ENCODE peak calls at places on chromosomes 2 and 18, in four cellular contexts. K is heart right ventricle; Y is naive thymus-derived CD4-positive, alpha-beta T cell; G is kidney epithelial cell. Q is an unnamed sample.

GRCh38 chr2:17401096-17401495 is 117.1 kb downstream of the RAD51AP2 start:
- DNase-seq in G (no peak), Y (no peak), K (no peak), Q (no peak)

GRCh38 chr2:188276255-188276654 is 15.4 kb upstream of the GULP1 start:
- DNase-seq in G (no peak), Y (no peak), K (no peak), Q (no peak)

GRCh38 chr2:96556441-96557330 is 20.1 kb downstream of the ARID5A start:
- DNase-seq in G (peak; percentile 98), K (no peak), Y (peak; percentile 46), Q (no peak)

GRCh38 chr2:230564805-230565779 is 147.6 kb upstream of the CAB39 start:
- DNase-seq in G (peak; percentile 12), Y (no peak), K (no peak), Q (no peak)

GRCh38 chr2:211033765-211034164 is 477.4 kb downstream of the CPS1 start:
- DNase-seq in Y (no peak), K (no peak), G (no peak), Q (no peak)

GRCh38 chr2:71545572-71546274 is 92.4 kb downstream of the DYSF start:
- DNase-seq in K (peak; percentile 55), G (no peak), Y (peak; percentile 26), Q (no peak)

GRCh38 chr2:177244244-177244771 is 20.2 kb downstream of the NFE2L2 start:
- DNase-seq in G (no peak), K (no peak), Y (no peak), Q (no peak)

GRCh38 chr18:74397572-74397971 is 59.5 kb downstream of the DIPK1C start:
- DNase-seq in Y (no peak), G (no peak), K (no peak), Q (no peak)

GRCh38 chr2:37456479-37456878 is 112.0 kb downstream of the QPCT start:
- DNase-seq in Y (no peak), K (no peak), G (no peak), Q (no peak)

GRCh38 chr2:75053484-75054112 is 95.2 kb downstream of the POLE4 start:
- DNase-seq in G (no peak), K (no peak), Y (no peak), Q (no peak)

GRCh38 chr18:13568443-13569392 is 157.6 kb downstream of the FAM210A start:
- DNase-seq in G (no peak), Y (peak; percentile 63), K (no peak), Q (no peak)

GRCh38 chr2:158969162-158969716 is 799 bp downstream of the TANC1 start:
- DNase-seq in G (no peak), Y (no peak), K (no peak), Q (no peak)

GRCh38 chr2:74735544-74735943 is 81.5 kb downstream of the SEMA4F start:
- DNase-seq in G (no peak), K (no peak), Y (no peak), Q (no peak)

GRCh38 chr2:170300993-170301392 is 123.0 kb downstream of the MYO3B start:
- DNase-seq in G (no peak), Y (no peak), K (no peak), Q (no peak)

GRCh38 chr18:52190630-52191029 is 149.4 kb upstream of the DCC start:
- DNase-seq in K (no peak), Y (no peak), G (no peak), Q (no peak)

GRCh38 chr18:725641-726040 is 13.2 kb upstream of the ENOSF1 start:
- DNase-seq in Y (no peak), G (no peak), K (no peak), Q (no peak)

GRCh38 chr18:723541-723940 is 11.1 kb upstream of the ENOSF1 start:
- DNase-seq in K (no peak), Y (no peak), G (no peak), Q (no peak)
- H3K4me3 ChIP-seq in K (no peak overlapping the region), Y (no peak overlapping the region), G (no peak overlapping the region), Q (no peak overlapping the region)

GRCh38 chr2:101349893-101350662 is 37.2 kb downstream of the CREG2 start:
- DNase-seq in K (no peak), G (no peak), Y (no peak), Q (no peak)
- H3K4me3 ChIP-seq in K (no peak overlapping the region), G (no peak overlapping the region), Y (no peak overlapping the region), Q (no peak overlapping the region)

GRCh38 chr18:8751692-8752091 is 46.3 kb downstream of the MTCL1 start:
- DNase-seq in G (no peak), K (no peak), Y (no peak), Q (no peak)
- H3K4me3 ChIP-seq in G (no peak overlapping the region), K (no peak overlapping the region), Y (no peak overlapping the region), Q (no peak overlapping the region)

GRCh38 chr2:1495676-1496393 is 82.6 kb downstream of the TPO start:
- DNase-seq in Y (no peak), K (no peak), G (no peak), Q (no peak)

GRCh38 chr2:1496394-1496821 is 83.1 kb downstream of the TPO start:
- DNase-seq in Y (no peak), G (no peak), K (no peak), Q (no peak)

GRCh38 chr2:1499033-1499795 is 86.0 kb downstream of the TPO start:
- DNase-seq in K (no peak), G (no peak), Y (no peak), Q (no peak)

GRCh38 chr2:1498176-1498575 is 84.9 kb downstream of the TPO start:
- DNase-seq in K (no peak), G (no peak), Y (no peak), Q (no peak)

DNA sequence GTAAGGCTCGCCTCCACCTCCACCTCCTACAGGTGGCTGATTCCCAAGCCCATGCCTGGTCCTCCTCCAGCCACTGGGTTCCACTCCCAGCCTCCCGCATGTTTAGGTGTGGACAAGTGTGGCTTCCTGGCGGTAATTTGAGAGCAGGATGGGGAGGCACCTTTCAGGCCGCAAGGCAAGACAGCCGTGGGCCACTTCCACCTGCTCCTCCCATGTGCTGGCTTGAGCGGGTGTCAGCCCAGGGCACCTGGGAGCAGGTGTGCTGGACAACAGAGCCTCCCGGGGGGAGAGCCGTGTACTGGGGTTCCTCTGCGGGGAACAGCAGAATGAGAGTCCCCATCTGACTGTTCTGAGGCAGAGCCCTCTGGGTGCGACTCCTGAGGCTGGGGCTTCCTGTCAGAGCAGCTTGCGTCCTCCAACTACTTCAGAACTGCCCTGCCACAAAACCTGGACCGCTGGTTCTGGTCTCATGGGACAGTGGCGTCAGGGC is 83.9 kb downstream of the TPO start:
- DNase-seq in Y (no peak), K (no peak), G (no peak), Q (no peak)
- H3K4me3 ChIP-seq in Y (no peak overlapping the region), K (no peak overlapping the region), G (no peak overlapping the region), Q (no peak overlapping the region)

GRCh38 chr18:54254265-54254758 is 15.0 kb upstream of the POLI start:
- DNase-seq in K (no peak), Y (no peak), G (no peak), Q (no peak)
- H3K4me3 ChIP-seq in K (no peak overlapping the region), Y (no peak overlapping the region), G (no peak overlapping the region), Q (no peak overlapping the region)